ENCODE peak calls at places on chromosomes 3 and 15, in eight cellular contexts. W is RPMI8226; Y is AG20443; J is hepatocyte; X is CD8-positive, alpha-beta T cell; D is foreskin fibroblast; Q is neural progenitor cell; B is AG08396. G is an unnamed sample.

GRCh38 chr3:127328391-127328790 is 40.5 kb upstream of the PRR20G start:
- DNase-seq in W (no peak), Y (no peak), J (no peak), X (no peak), D (no peak), Q (no peak), B (no peak), G (no peak)

GRCh38 chr3:46699846-46700523 is 1.2 kb upstream of the TMIE start:
- DNase-seq in W (no peak), Y (no peak), J (no peak), X (no peak), D (no peak), Q (no peak), B (peak), G (no peak)

GRCh38 chr3:71752911-71753715 is 542 bp upstream of the GPR27 start:
- DNase-seq in W (no peak), Y (no peak), J (no peak), X (no peak), D (no peak), Q (peak), B (no peak), G (no peak)

GRCh38 chr15:69629631-69630161 is 177.1 kb downstream of the RPLP1 start:
- DNase-seq in W (no peak), Y (no peak), J (no peak), X (no peak), D (no peak), Q (no peak), B (no peak), G (no peak)

GRCh38 chr15:69909719-69910444 is 187.8 kb downstream of the TLE3 start:
- DNase-seq in W (no peak), Y (no peak), J (no peak), X (no peak), D (no peak), Q (peak), B (no peak), G (peak)

GRCh38 chr15:90580541-90580940 is 50.8 kb downstream of the CRTC3 start:
- DNase-seq in W (no peak), Y (no peak), J (no peak), X (no peak), D (no peak), Q (no peak), B (no peak), G (no peak)

GRCh38 chr15:96619171-96619570 is 288.7 kb downstream of the NR2F2 start:
- DNase-seq in W (no peak), Y (no peak), J (no peak), X (no peak), D (no peak), Q (peak), B (no peak), G (no peak)

GRCh38 chr3:58518304-58518789 is 18.6 kb downstream of the ACOX2 start:
- DNase-seq in W (no peak), Y (no peak), J (peak), X (no peak), D (peak), Q (peak), B (no peak), G (peak)

GRCh38 chr3:124063168-124063909 is 71.4 kb upstream of the ROPN1 start:
- DNase-seq in W (no peak), Y (peak), J (no peak), X (no peak), D (peak), Q (no peak), B (no peak), G (no peak)

GRCh38 chr15:74776851-74777768 is 4.8 kb upstream of the CSK start:
- DNase-seq in W (peak), Y (peak), J (no peak), X (peak), D (peak), Q (peak), B (no peak), G (peak)

GRCh38 chr3:120554727-120555660 is 41.1 kb upstream of the NDUFB4 start:
- DNase-seq in W (no peak), Y (peak), J (no peak), X (no peak), D (peak), Q (no peak), B (no peak), G (no peak)

GRCh38 chr15:53833134-53833624 is 73.7 kb upstream of the WDR72 start:
- DNase-seq in W (peak), Y (no peak), J (peak), X (no peak), D (no peak), Q (no peak), B (no peak), G (no peak)

GRCh38 chr15:63121382-63122001 is at the start of gene LACTB:
- DNase-seq in W (peak), Y (peak), J (peak), X (peak), D (peak), Q (peak), B (peak), G (peak)

GRCh38 chr3:10185804-10186762 is 21.4 kb downstream of the IRAK2 start:
- DNase-seq in W (no peak), Y (no peak), J (no peak), X (no peak), D (peak), Q (no peak), B (no peak), G (peak)

GRCh38 chr3:189512039-189512438 is 119.2 kb upstream of the TP63 start:
- DNase-seq in W (no peak), Y (no peak), J (no peak), X (no peak), D (no peak), Q (no peak), B (no peak), G (peak)

GRCh38 chr3:98657429-98657828 is 64.0 kb upstream of the CPOX start:
- DNase-seq in W (peak), Y (no peak), J (peak), X (peak), D (peak), Q (peak), B (no peak), G (peak)

GRCh38 chr3:171101982-171102610 is 75.6 kb upstream of the SLC2A2 start:
- DNase-seq in W (no peak), Y (peak), J (no peak), X (no peak), D (peak), Q (no peak), B (peak), G (peak)

GRCh38 chr3:3031358-3031757 is 78.8 kb downstream of the IL5RA start:
- DNase-seq in W (no peak), Y (no peak), J (peak), X (no peak), D (no peak), Q (no peak), B (peak), G (no peak)

GRCh38 chr3:12040902-12041301 is 36.7 kb downstream of the SYN2 start:
- DNase-seq in W (no peak), Y (no peak), J (no peak), X (no peak), D (no peak), Q (no peak), B (no peak), G (no peak)

GRCh38 chr15:68829068-68829467 is 8.4 kb upstream of the ANP32A start:
- DNase-seq in W (peak), Y (no peak), J (no peak), X (peak), D (peak), Q (peak), B (no peak), G (peak)

GRCh38 chr15:60854858-60855568 is 374.1 kb downstream of the RORA start:
- DNase-seq in W (no peak), Y (no peak), J (peak), X (no peak), D (no peak), Q (no peak), B (no peak), G (no peak)

GRCh38 chr3:194640829-194641228 is 7.6 kb upstream of the TMEM44 start:
- DNase-seq in W (peak), Y (no peak), J (no peak), X (peak), D (peak), Q (peak), B (no peak), G (peak)

GRCh38 chr3:76198086-76198485 is 412.7 kb upstream of the ZNF717 start:
- DNase-seq in W (no peak), Y (no peak), J (no peak), X (no peak), D (no peak), Q (no peak), B (no peak), G (no peak)

GRCh38 chr3:157294444-157294843 is 134.5 kb upstream of the CCNL1 start:
- DNase-seq in W (no peak), Y (no peak), J (no peak), X (no peak), D (peak), Q (no peak), B (no peak), G (no peak)

GRCh38 chr3:119588112-119588511 is 8.8 kb downstream of the ADPRH start:
- DNase-seq in W (peak), Y (no peak), J (no peak), X (no peak), D (no peak), Q (no peak), B (no peak), G (peak)

GRCh38 chr3:39434574-39434973 is 28.1 kb downstream of the RPSA start:
- DNase-seq in W (no peak), Y (peak), J (no peak), X (no peak), D (peak), Q (no peak), B (peak), G (no peak)

GRCh38 chr3:190092250-190092649 is 28.4 kb downstream of the P3H2 start:
- DNase-seq in W (no peak), Y (peak), J (peak), X (no peak), D (peak), Q (peak), B (peak), G (peak)

GRCh38 chr3:41955192-41955591 is 6.7 kb downstream of the ULK4 start:
- DNase-seq in W (no peak), Y (no peak), J (no peak), X (no peak), D (no peak), Q (no peak), B (no peak), G (no peak)

GRCh38 chr3:128068156-128068620 is 16.0 kb downstream of the SEC61A1 start:
- DNase-seq in W (peak), Y (peak), J (peak), X (peak), D (peak), Q (peak), B (peak), G (peak)

GRCh38 chr3:525415-525814 is 328.9 kb downstream of the CHL1 start:
- DNase-seq in W (peak), Y (no peak), J (peak), X (no peak), D (no peak), Q (no peak), B (no peak), G (no peak)

GRCh38 chr3:177035678-177036077 is 161.6 kb downstream of the TBL1XR1 start:
- DNase-seq in W (no peak), Y (no peak), J (no peak), X (no peak), D (no peak), Q (no peak), B (no peak), G (no peak)

G was measured in NB4.